ENCODE peak calls at places on chromosomes 11 and 22, in eight cellular contexts. One of them, this sample, is unnamed.

GRCh38 chr11:16897460-16898061 is 116.7 kb downstream of the PLEKHA7 start:
- DNase-seq in nephron progenitor cell: no peak
- DNase-seq in tibial nerve: no peak
- DNase-seq in AG04450: no peak
- DNase-seq in GM13977: no peak
- DNase-seq in stomach: no peak
- DNase-seq in heart right ventricle: no peak
- DNase-seq in LNCaP clone FGC: no peak
- DNase-seq in this sample: no peak

GRCh38 chr11:79087238-79087956 is 353.4 kb downstream of the TENM4 start:
- DNase-seq in nephron progenitor cell: peak; percentile 27
- DNase-seq in tibial nerve: no peak
- DNase-seq in AG04450: no peak
- DNase-seq in GM13977: no peak
- DNase-seq in stomach: no peak
- DNase-seq in heart right ventricle: no peak
- DNase-seq in LNCaP clone FGC: no peak
- DNase-seq in this sample: no peak

GRCh38 chr22:44805663-44806062 is 53.3 kb downstream of the ARHGAP8 start:
- DNase-seq in nephron progenitor cell: no peak
- DNase-seq in tibial nerve: no peak
- DNase-seq in AG04450: no peak
- DNase-seq in GM13977: no peak
- DNase-seq in stomach: no peak
- DNase-seq in heart right ventricle: no peak
- DNase-seq in LNCaP clone FGC: no peak
- DNase-seq in this sample: no peak

GRCh38 chr11:253160-253885 is 16.5 kb downstream of the PSMD13 start:
- DNase-seq in nephron progenitor cell: no peak
- DNase-seq in tibial nerve: no peak
- DNase-seq in AG04450: no peak
- DNase-seq in GM13977: no peak
- DNase-seq in stomach: no peak
- DNase-seq in heart right ventricle: no peak
- DNase-seq in LNCaP clone FGC: no peak
- DNase-seq in this sample: no peak

GRCh38 chr22:19892249-19892879 is 37.7 kb upstream of the GNB1L start:
- DNase-seq in nephron progenitor cell: peak; percentile 70
- DNase-seq in tibial nerve: no peak
- DNase-seq in AG04450: no peak
- DNase-seq in GM13977: peak; percentile 84
- DNase-seq in stomach: no peak
- DNase-seq in heart right ventricle: no peak
- DNase-seq in LNCaP clone FGC: no peak
- DNase-seq in this sample: no peak

GRCh38 chr11:7204778-7205177 is 46.9 kb upstream of the SYT9 start:
- DNase-seq in nephron progenitor cell: no peak
- DNase-seq in tibial nerve: no peak
- DNase-seq in AG04450: no peak
- DNase-seq in GM13977: no peak
- DNase-seq in stomach: no peak
- DNase-seq in heart right ventricle: no peak
- DNase-seq in LNCaP clone FGC: no peak
- DNase-seq in this sample: peak; percentile 12

GRCh38 chr22:35065796-35066218 is at the start of gene ISX:
- DNase-seq in nephron progenitor cell: peak; percentile 31
- DNase-seq in tibial nerve: no peak
- DNase-seq in AG04450: no peak
- DNase-seq in GM13977: no peak
- DNase-seq in stomach: no peak
- DNase-seq in heart right ventricle: no peak
- DNase-seq in LNCaP clone FGC: peak; percentile 83
- DNase-seq in this sample: no peak

GRCh38 chr11:93831343-93832082 is 18.9 kb downstream of the VSTM5 start:
- DNase-seq in nephron progenitor cell: no peak
- DNase-seq in tibial nerve: no peak
- DNase-seq in AG04450: no peak
- DNase-seq in GM13977: no peak
- DNase-seq in stomach: no peak
- DNase-seq in heart right ventricle: no peak
- DNase-seq in LNCaP clone FGC: no peak
- DNase-seq in this sample: no peak

DNA sequence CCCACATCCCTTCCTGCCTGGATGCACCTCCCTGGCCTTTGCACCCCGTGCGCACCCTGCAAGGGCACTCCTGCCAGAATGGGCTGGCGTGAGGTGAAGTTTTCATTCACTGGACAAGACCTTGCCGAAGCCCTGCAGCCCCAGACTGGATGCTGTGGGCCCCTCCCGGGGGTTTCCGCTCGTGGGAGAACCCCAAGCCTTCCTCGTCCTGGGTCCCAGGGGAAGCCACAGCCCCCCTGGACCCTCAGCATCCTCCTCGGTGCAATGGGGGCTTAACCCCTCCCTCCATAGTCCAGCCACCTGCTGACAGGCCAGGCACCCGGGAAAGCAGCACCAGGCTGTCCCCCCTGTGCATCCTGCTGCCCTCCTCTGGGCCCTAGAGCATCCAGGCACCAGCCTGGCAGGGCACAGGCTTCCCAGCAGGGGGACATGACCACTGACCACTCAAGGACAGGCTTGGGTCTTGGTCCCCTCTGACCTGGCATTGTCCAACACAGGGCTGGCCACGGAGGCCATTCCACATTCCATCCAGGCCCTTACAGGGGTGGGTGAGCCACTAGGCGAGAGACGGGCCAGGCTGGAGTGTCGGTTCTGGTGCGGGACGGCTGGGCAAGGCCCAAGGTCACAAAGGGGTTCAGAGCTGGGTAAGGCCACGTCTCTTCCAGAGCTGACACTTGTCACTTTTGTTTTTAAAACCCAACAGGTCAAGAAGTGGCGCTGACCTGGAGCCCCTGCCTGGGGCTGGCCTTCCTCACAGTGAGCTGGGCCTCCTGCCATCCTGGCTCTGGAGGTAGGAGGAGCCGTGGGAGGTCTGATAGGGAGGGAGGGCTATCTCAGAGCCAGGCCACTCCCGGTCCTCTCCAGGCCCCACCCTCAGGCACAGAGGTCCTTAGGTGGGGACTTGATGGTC is 41.5 kb upstream of the PPARA start:
- DNase-seq in nephron progenitor cell: peak; percentile 39
- DNase-seq in tibial nerve: no peak
- DNase-seq in AG04450: no peak
- DNase-seq in GM13977: no peak
- DNase-seq in stomach: peak; percentile 79
- DNase-seq in heart right ventricle: peak; percentile 73
- DNase-seq in LNCaP clone FGC: no peak
- DNase-seq in this sample: no peak
- TF ChIP-seq CTCF in nephron progenitor cell: no peak
- TF ChIP-seq CTCF in tibial nerve: peak; percentile 11
- TF ChIP-seq CTCF in AG04450: no peak
- TF ChIP-seq CTCF in GM13977: no peak
- TF ChIP-seq CTCF in stomach: no peak
- TF ChIP-seq CTCF in heart right ventricle: no peak
- TF ChIP-seq CTCF in LNCaP clone FGC: no peak
- TF ChIP-seq CTCF in this sample: no peak

DNA sequence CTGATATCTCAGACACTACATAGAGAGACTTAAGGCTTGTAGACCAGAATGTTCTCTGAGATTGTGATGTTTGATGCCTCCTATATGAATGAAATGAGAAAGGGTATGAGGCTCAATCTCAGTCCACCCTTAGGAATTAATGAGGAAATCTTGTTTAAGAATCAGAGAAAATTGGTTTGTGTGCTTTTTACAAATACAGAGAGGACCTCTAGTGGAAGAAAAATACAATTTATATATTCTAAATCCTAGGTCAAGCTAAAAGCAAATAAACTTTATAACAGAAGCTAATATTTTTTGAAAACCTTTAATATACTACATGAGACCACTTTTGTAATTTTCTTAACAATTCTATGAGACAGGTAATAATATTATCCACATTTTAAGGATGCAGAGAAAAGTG is 5.0 kb upstream of the OR52H1 start:
- DNase-seq in nephron progenitor cell: no peak
- DNase-seq in tibial nerve: no peak
- DNase-seq in AG04450: no peak
- DNase-seq in GM13977: no peak
- DNase-seq in stomach: no peak
- DNase-seq in heart right ventricle: no peak
- DNase-seq in LNCaP clone FGC: no peak
- DNase-seq in this sample: no peak
- TF ChIP-seq CTCF in nephron progenitor cell: no peak
- TF ChIP-seq CTCF in tibial nerve: no peak
- TF ChIP-seq CTCF in AG04450: peak; percentile 22
- TF ChIP-seq CTCF in GM13977: peak; percentile 10
- TF ChIP-seq CTCF in stomach: no peak
- TF ChIP-seq CTCF in heart right ventricle: peak; percentile 41
- TF ChIP-seq CTCF in LNCaP clone FGC: peak; percentile 22
- TF ChIP-seq CTCF in this sample: no peak

GRCh38 chr11:63611395-63611747 is 2.9 kb downstream of the PLAAT3 start:
- DNase-seq in nephron progenitor cell: no peak
- DNase-seq in tibial nerve: no peak
- DNase-seq in AG04450: no peak
- DNase-seq in GM13977: no peak
- DNase-seq in stomach: no peak
- DNase-seq in heart right ventricle: no peak
- DNase-seq in LNCaP clone FGC: no peak
- DNase-seq in this sample: no peak

GRCh38 chr11:63609971-63610580 is 4.2 kb downstream of the PLAAT3 start:
- DNase-seq in nephron progenitor cell: no peak
- DNase-seq in tibial nerve: no peak
- DNase-seq in AG04450: no peak
- DNase-seq in GM13977: no peak
- DNase-seq in stomach: peak; percentile 16
- DNase-seq in heart right ventricle: no peak
- DNase-seq in LNCaP clone FGC: no peak
- DNase-seq in this sample: no peak

GRCh38 chr11:63610604-63611394 is 3.4 kb downstream of the PLAAT3 start:
- DNase-seq in nephron progenitor cell: no peak
- DNase-seq in tibial nerve: no peak
- DNase-seq in AG04450: no peak
- DNase-seq in GM13977: no peak
- DNase-seq in stomach: peak; percentile 21
- DNase-seq in heart right ventricle: no peak
- DNase-seq in LNCaP clone FGC: no peak
- DNase-seq in this sample: no peak

GRCh38 chr11:63608353-63609345 is 5.6 kb downstream of the PLAAT3 start:
- DNase-seq in nephron progenitor cell: no peak
- DNase-seq in tibial nerve: no peak
- DNase-seq in AG04450: no peak
- DNase-seq in GM13977: no peak
- DNase-seq in stomach: peak; percentile 13
- DNase-seq in heart right ventricle: no peak
- DNase-seq in LNCaP clone FGC: no peak
- DNase-seq in this sample: no peak

GRCh38 chr11:63609536-63609935 is 4.7 kb downstream of the PLAAT3 start:
- DNase-seq in nephron progenitor cell: no peak
- DNase-seq in tibial nerve: no peak
- DNase-seq in AG04450: no peak
- DNase-seq in GM13977: no peak
- DNase-seq in stomach: peak; percentile 33
- DNase-seq in heart right ventricle: peak; percentile 46
- DNase-seq in LNCaP clone FGC: no peak
- DNase-seq in this sample: no peak
- TF ChIP-seq CTCF in nephron progenitor cell: no peak
- TF ChIP-seq CTCF in tibial nerve: no peak
- TF ChIP-seq CTCF in AG04450: no peak
- TF ChIP-seq CTCF in GM13977: no peak
- TF ChIP-seq CTCF in stomach: no peak
- TF ChIP-seq CTCF in heart right ventricle: no peak
- TF ChIP-seq CTCF in LNCaP clone FGC: no peak
- TF ChIP-seq CTCF in this sample: no peak

DNA sequence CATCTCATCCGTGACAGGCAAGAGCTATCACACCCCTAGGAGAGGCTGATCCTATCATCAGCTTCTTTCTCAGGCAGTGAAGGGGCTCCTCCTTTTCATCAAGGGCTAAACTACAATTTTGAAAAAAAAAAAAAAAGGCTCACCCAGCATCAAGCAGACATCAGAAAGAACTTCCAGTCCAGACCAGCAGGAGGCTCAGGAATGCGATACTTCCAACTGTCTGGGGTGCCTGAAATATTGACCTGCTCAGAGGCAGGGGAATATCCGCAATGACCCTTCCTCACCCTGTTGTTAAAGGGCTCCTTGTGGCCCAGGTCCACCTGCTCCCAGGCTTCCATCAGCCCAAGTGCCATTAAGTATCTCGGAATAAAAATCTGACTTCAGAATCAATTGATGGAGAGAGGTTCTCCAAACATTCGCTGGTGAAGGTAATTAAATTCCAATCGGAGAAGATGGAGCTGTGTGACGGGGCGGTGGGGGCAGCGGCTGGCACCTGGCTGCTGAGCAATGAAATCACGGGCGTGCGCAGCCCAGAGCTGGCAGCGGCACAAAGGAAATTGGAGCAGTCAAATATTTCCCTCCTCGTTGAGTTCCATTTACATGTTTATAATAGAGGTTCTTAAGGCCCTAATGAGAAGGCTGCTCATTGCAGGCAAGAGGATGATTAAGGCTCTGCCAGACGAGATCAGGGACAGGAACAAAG is 68.9 kb upstream of the THY1 start:
- DNase-seq in nephron progenitor cell: no peak
- DNase-seq in tibial nerve: no peak
- DNase-seq in AG04450: no peak
- DNase-seq in GM13977: no peak
- DNase-seq in stomach: no peak
- DNase-seq in heart right ventricle: no peak
- DNase-seq in LNCaP clone FGC: no peak
- DNase-seq in this sample: peak; percentile 24
- TF ChIP-seq CTCF in nephron progenitor cell: peak; percentile 21
- TF ChIP-seq CTCF in tibial nerve: no peak
- TF ChIP-seq CTCF in AG04450: peak; percentile 50
- TF ChIP-seq CTCF in GM13977: no peak
- TF ChIP-seq CTCF in stomach: no peak
- TF ChIP-seq CTCF in heart right ventricle: no peak
- TF ChIP-seq CTCF in LNCaP clone FGC: peak; percentile 21
- TF ChIP-seq CTCF in this sample: peak; percentile 74

GRCh38 chr11:33976351-33977199 is 75.0 kb upstream of the CAPRIN1 start:
- DNase-seq in nephron progenitor cell: no peak
- DNase-seq in tibial nerve: no peak
- DNase-seq in AG04450: no peak
- DNase-seq in GM13977: no peak
- DNase-seq in stomach: no peak
- DNase-seq in heart right ventricle: no peak
- DNase-seq in LNCaP clone FGC: no peak
- DNase-seq in this sample: no peak

GRCh38 chr11:33965032-33965431 is 73.2 kb upstream of the LMO2 start:
- DNase-seq in nephron progenitor cell: no peak
- DNase-seq in tibial nerve: no peak
- DNase-seq in AG04450: no peak
- DNase-seq in GM13977: no peak
- DNase-seq in stomach: no peak
- DNase-seq in heart right ventricle: no peak
- DNase-seq in LNCaP clone FGC: no peak
- DNase-seq in this sample: no peak

GRCh38 chr11:33967451-33967850 is 75.6 kb upstream of the LMO2 start:
- DNase-seq in nephron progenitor cell: no peak
- DNase-seq in tibial nerve: no peak
- DNase-seq in AG04450: no peak
- DNase-seq in GM13977: no peak
- DNase-seq in stomach: no peak
- DNase-seq in heart right ventricle: no peak
- DNase-seq in LNCaP clone FGC: no peak
- DNase-seq in this sample: no peak

GRCh38 chr11:33970984-33971466 is 79.1 kb upstream of the LMO2 start:
- DNase-seq in nephron progenitor cell: peak; percentile 29
- DNase-seq in tibial nerve: peak; percentile 61
- DNase-seq in AG04450: peak; percentile 4
- DNase-seq in GM13977: peak; percentile 73
- DNase-seq in stomach: peak; percentile 30
- DNase-seq in heart right ventricle: no peak
- DNase-seq in LNCaP clone FGC: peak; percentile 38
- DNase-seq in this sample: peak; percentile 54
- TF ChIP-seq CTCF in nephron progenitor cell: peak; percentile 43
- TF ChIP-seq CTCF in tibial nerve: peak; percentile 78
- TF ChIP-seq CTCF in AG04450: peak; percentile 64
- TF ChIP-seq CTCF in GM13977: peak; percentile 86
- TF ChIP-seq CTCF in stomach: no peak
- TF ChIP-seq CTCF in heart right ventricle: peak; percentile 75
- TF ChIP-seq CTCF in LNCaP clone FGC: peak; percentile 86
- TF ChIP-seq CTCF in this sample: peak; percentile 47

This sample was measured in endothelial cell.